ENCODE peak calls at places on chromosomes 3 and 15, in seven cellular contexts. One of them, this sample, is unnamed.

GRCh38 chr3:76307556-76307955 is 522.2 kb upstream of the ZNF717 start:
- DNase-seq in upper lobe of right lung: no peak
- DNase-seq in AML-193: no peak
- DNase-seq in stomach: no peak
- DNase-seq in HEK293T: no peak
- DNase-seq in stimulated activated CD4-positive, alpha-beta T cell treated with anti-CD3 and anti-CD28 coated beads, TNF-alpha, amount 100 ng/mL, for 4 hours: no peak
- DNase-seq in substantia nigra: no peak
- DNase-seq in this sample: no peak

GRCh38 chr15:71800835-71801745 is 9.3 kb upstream of the NR2E3 start:
- DNase-seq in upper lobe of right lung: no peak
- DNase-seq in AML-193: peak
- DNase-seq in stomach: peak
- DNase-seq in HEK293T: peak
- DNase-seq in stimulated activated CD4-positive, alpha-beta T cell treated with anti-CD3 and anti-CD28 coated beads, TNF-alpha, amount 100 ng/mL, for 4 hours: no peak
- DNase-seq in substantia nigra: no peak
- DNase-seq in this sample: peak

GRCh38 chr3:27591321-27591711 is 107.1 kb upstream of the SLC4A7 start:
- DNase-seq in upper lobe of right lung: no peak
- DNase-seq in AML-193: no peak
- DNase-seq in stomach: no peak
- DNase-seq in HEK293T: no peak
- DNase-seq in stimulated activated CD4-positive, alpha-beta T cell treated with anti-CD3 and anti-CD28 coated beads, TNF-alpha, amount 100 ng/mL, for 4 hours: no peak
- DNase-seq in substantia nigra: no peak
- DNase-seq in this sample: no peak

GRCh38 chr3:112293368-112294321 is at the start of gene SLC9C1:
- DNase-seq in upper lobe of right lung: peak
- DNase-seq in AML-193: peak
- DNase-seq in stomach: no peak
- DNase-seq in HEK293T: peak
- DNase-seq in stimulated activated CD4-positive, alpha-beta T cell treated with anti-CD3 and anti-CD28 coated beads, TNF-alpha, amount 100 ng/mL, for 4 hours: no peak
- DNase-seq in substantia nigra: peak
- DNase-seq in this sample: no peak

GRCh38 chr15:69316281-69316680 is 17.6 kb downstream of the PAQR5 start:
- DNase-seq in upper lobe of right lung: peak
- DNase-seq in AML-193: no peak
- DNase-seq in stomach: no peak
- DNase-seq in HEK293T: no peak
- DNase-seq in stimulated activated CD4-positive, alpha-beta T cell treated with anti-CD3 and anti-CD28 coated beads, TNF-alpha, amount 100 ng/mL, for 4 hours: no peak
- DNase-seq in substantia nigra: no peak
- DNase-seq in this sample: no peak

GRCh38 chr15:70323111-70323851 is 225.6 kb upstream of the TLE3 start:
- DNase-seq in upper lobe of right lung: no peak
- DNase-seq in AML-193: no peak
- DNase-seq in stomach: peak
- DNase-seq in HEK293T: no peak
- DNase-seq in stimulated activated CD4-positive, alpha-beta T cell treated with anti-CD3 and anti-CD28 coated beads, TNF-alpha, amount 100 ng/mL, for 4 hours: no peak
- DNase-seq in substantia nigra: no peak
- DNase-seq in this sample: no peak

GRCh38 chr15:67680645-67681044 is 138.1 kb downstream of the MAP2K5 start:
- DNase-seq in upper lobe of right lung: no peak
- DNase-seq in AML-193: no peak
- DNase-seq in stomach: no peak
- DNase-seq in HEK293T: peak
- DNase-seq in stimulated activated CD4-positive, alpha-beta T cell treated with anti-CD3 and anti-CD28 coated beads, TNF-alpha, amount 100 ng/mL, for 4 hours: no peak
- DNase-seq in substantia nigra: no peak
- DNase-seq in this sample: no peak

GRCh38 chr3:125511420-125512094 is 8.4 kb downstream of the SNX4 start:
- DNase-seq in upper lobe of right lung: no peak
- DNase-seq in AML-193: no peak
- DNase-seq in stomach: no peak
- DNase-seq in HEK293T: no peak
- DNase-seq in stimulated activated CD4-positive, alpha-beta T cell treated with anti-CD3 and anti-CD28 coated beads, TNF-alpha, amount 100 ng/mL, for 4 hours: no peak
- DNase-seq in substantia nigra: no peak
- DNase-seq in this sample: no peak